ENCODE peak calls at places on chromosomes 13 and 19, in nine cellular contexts. Y, P, C, Z, X, W, L, R and M are unnamed samples.

GRCh38 chr19:36665832-36666231 is 805 bp downstream of the ZNF461 start:
- DNase-seq in Y (no peak), P (no peak), C (no peak), Z (no peak), X (no peak), W (no peak), L (no peak), R (no peak), M (no peak)

GRCh38 chr13:98142427-98143156 is at the start of gene FARP1:
- DNase-seq in Y (peak), P (peak), C (peak), Z (peak), X (no peak), W (peak), L (peak), R (peak), M (peak)

GRCh38 chr13:114174529-114174941 is 4.5 kb upstream of the CFAP97D2 start:
- DNase-seq in Y (peak), P (no peak), C (no peak), Z (no peak), X (peak), W (no peak), L (no peak), R (no peak), M (peak)

GRCh38 chr13:50161052-50161451 is 145.8 kb downstream of the KCNRG start:
- DNase-seq in Y (no peak), P (no peak), C (peak), Z (no peak), X (peak), W (no peak), L (no peak), R (no peak), M (no peak)

GRCh38 chr19:6711605-6712004 is 8.8 kb downstream of the C3 start:
- DNase-seq in Y (no peak), P (no peak), C (peak), Z (no peak), X (no peak), W (no peak), L (no peak), R (no peak), M (no peak)

GRCh38 chr13:28449826-28450773 is 44.8 kb downstream of the FLT1 start:
- DNase-seq in Y (no peak), P (no peak), C (no peak), Z (no peak), X (no peak), W (no peak), L (no peak), R (no peak), M (no peak)

GRCh38 chr13:75418997-75419396 is 63.0 kb downstream of the TBC1D4 start:
- DNase-seq in Y (no peak), P (no peak), C (no peak), Z (no peak), X (no peak), W (no peak), L (no peak), R (no peak), M (no peak)

GRCh38 chr13:57634829-57635165 is 3.3 kb downstream of the PCDH17 start:
- DNase-seq in Y (no peak), P (peak), C (no peak), Z (no peak), X (no peak), W (no peak), L (peak), R (peak), M (no peak)

GRCh38 chr13:82565191-82565590 is 1317.1 kb downstream of the SLITRK1 start:
- DNase-seq in Y (no peak), P (no peak), C (no peak), Z (no peak), X (no peak), W (no peak), L (no peak), R (peak), M (no peak)

GRCh38 chr19:50178859-50179537 is 15.9 kb upstream of the IZUMO2 start:
- DNase-seq in Y (no peak), P (no peak), C (no peak), Z (no peak), X (no peak), W (no peak), L (no peak), R (no peak), M (no peak)

GRCh38 chr13:75797719-75798118 is 161.6 kb downstream of the LMO7 start:
- DNase-seq in Y (no peak), P (no peak), C (no peak), Z (no peak), X (no peak), W (no peak), L (no peak), R (no peak), M (no peak)

GRCh38 chr13:106318941-106319411 is 216.5 kb downstream of the EFNB2 start:
- DNase-seq in Y (no peak), P (no peak), C (peak), Z (no peak), X (peak), W (no peak), L (no peak), R (peak), M (no peak)

GRCh38 chr19:39553082-39553652 is 13.2 kb upstream of the EID2 start:
- DNase-seq in Y (no peak), P (no peak), C (no peak), Z (no peak), X (no peak), W (no peak), L (no peak), R (no peak), M (no peak)

GRCh38 chr19:5903054-5903501 is 512 bp downstream of the NDUFA11 start:
- DNase-seq in Y (no peak), P (no peak), C (peak), Z (no peak), X (peak), W (no peak), L (no peak), R (peak), M (peak)

GRCh38 chr13:75458696-75459422 is 23.1 kb downstream of the TBC1D4 start:
- DNase-seq in Y (no peak), P (no peak), C (no peak), Z (no peak), X (no peak), W (peak), L (peak), R (peak), M (no peak)

GRCh38 chr19:8890260-8890659 is 58.1 kb downstream of the MBD3L1 start:
- DNase-seq in Y (no peak), P (no peak), C (peak), Z (no peak), X (no peak), W (no peak), L (no peak), R (no peak), M (no peak)

GRCh38 chr19:4503224-4504170 is 14.8 kb downstream of the PLIN4 start:
- DNase-seq in Y (no peak), P (no peak), C (peak), Z (no peak), X (no peak), W (no peak), L (no peak), R (no peak), M (no peak)
- H3K4me3 ChIP-seq in Y (no peak), P (no peak), C (no peak), Z (no peak), X (no peak), W (no peak), L (no peak), R (no peak), M (no peak)

GRCh38 chr19:35592226-35592625 is 6.3 kb downstream of the PMIS2 start:
- DNase-seq in Y (no peak), P (no peak), C (peak), Z (no peak), X (no peak), W (peak), L (peak), R (peak), M (peak)
- TF ChIP-seq CTCF in Y (no peak), P (no peak), C (peak), Z (no peak), X (peak), W (peak), L (peak), R (peak), M (peak)

GRCh38 chr19:14167013-14167593 is 30.7 kb upstream of the ASF1B start:
- DNase-seq in Y (no peak), P (no peak), C (peak), Z (no peak), X (no peak), W (no peak), L (no peak), R (no peak), M (no peak)

GRCh38 chr19:14167594-14168138 is 31.3 kb upstream of the ASF1B start:
- DNase-seq in Y (no peak), P (no peak), C (peak), Z (no peak), X (no peak), W (no peak), L (no peak), R (no peak), M (no peak)

GRCh38 chr19:14165986-14166385 is 29.6 kb upstream of the ASF1B start:
- DNase-seq in Y (no peak), P (no peak), C (peak), Z (no peak), X (no peak), W (no peak), L (no peak), R (no peak), M (no peak)

GRCh38 chr19:14164724-14165493 is 28.5 kb upstream of the ASF1B start:
- DNase-seq in Y (no peak), P (no peak), C (peak), Z (no peak), X (no peak), W (no peak), L (no peak), R (no peak), M (no peak)

DNA sequence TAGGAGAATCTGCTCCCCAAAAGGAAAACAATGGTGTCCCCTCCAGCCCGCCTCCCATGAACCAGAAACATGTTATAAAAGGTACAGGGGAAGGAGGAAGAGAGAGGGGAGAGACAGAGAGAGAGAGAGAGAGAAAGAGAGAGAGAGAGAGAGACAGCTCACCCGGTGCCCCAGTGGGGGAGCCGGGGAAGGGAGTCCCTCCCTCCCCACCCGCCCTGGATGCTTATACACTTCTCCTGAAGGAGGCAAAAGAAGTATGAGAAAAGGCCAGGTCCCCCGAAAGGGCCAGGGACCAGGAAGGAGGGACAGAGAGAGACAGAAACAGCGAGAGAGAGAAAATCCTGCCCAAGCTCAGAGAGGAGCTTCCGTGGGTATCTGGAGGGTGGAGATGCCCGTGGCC is 30.1 kb upstream of the ASF1B start:
- DNase-seq in Y (no peak), P (no peak), C (peak), Z (no peak), X (no peak), W (no peak), L (no peak), R (no peak), M (no peak)
- H3K4me3 ChIP-seq in Y (no peak), P (no peak), C (no peak), Z (no peak), X (no peak), W (no peak), L (no peak), R (no peak), M (no peak)

GRCh38 chr19:14070268-14071050 is 2.1 kb upstream of the MISP3 start:
- DNase-seq in Y (no peak), P (no peak), C (no peak), Z (no peak), X (no peak), W (no peak), L (no peak), R (no peak), M (no peak)

GRCh38 chr19:14073925-14074838 is 1.6 kb downstream of the MISP3 start:
- DNase-seq in Y (no peak), P (peak), C (peak), Z (no peak), X (no peak), W (no peak), L (no peak), R (no peak), M (no peak)

GRCh38 chr19:14072535-14073231 is at the start of gene MISP3:
- DNase-seq in Y (no peak), P (peak), C (peak), Z (no peak), X (no peak), W (peak), L (peak), R (peak), M (no peak)

GRCh38 chr19:14078406-14078805 is 5.8 kb downstream of the MISP3 start:
- DNase-seq in Y (no peak), P (no peak), C (peak), Z (no peak), X (no peak), W (no peak), L (no peak), R (no peak), M (no peak)

DNA sequence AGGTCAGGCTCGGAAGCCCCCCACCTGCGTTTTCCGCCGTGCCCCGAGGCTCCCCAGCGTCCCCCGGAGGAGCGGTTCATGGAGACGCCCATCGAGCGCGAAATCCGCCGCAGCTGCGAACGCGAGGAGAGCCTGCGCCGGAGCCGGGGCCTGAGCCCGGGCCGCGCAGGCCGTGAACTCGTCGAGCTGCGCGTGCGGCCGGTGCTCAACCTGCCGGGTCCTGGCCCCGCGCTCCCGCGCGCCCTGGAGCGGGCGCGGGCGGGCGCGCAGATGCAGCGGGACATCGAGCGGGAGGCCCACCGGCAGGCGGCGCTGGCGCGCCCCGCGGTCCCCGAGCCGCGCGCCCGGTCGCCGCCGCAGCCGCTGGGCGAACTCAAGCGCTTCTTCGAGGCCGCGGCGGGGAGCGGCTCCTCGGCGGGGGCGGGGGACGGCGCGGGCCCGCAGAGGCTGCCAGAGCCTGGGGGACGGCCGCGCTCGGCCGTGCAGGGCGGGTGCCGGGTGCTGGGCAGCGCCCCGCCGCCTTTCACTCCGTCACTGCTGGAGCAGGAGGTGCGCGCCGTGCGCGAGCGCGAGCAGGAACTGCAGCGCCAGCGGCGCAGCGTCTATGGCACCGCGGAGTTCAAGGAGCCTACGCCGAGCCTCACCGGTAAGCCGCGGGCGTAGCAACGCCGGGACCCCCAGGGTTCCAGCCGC is 792 bp downstream of the MISP3 start:
- DNase-seq in Y (peak), P (peak), C (peak), Z (no peak), X (peak), W (peak), L (peak), R (peak), M (peak)
- TF ChIP-seq CTCF in Y (no peak), P (no peak), C (no peak), Z (peak), X (peak), W (peak), L (no peak), R (no peak), M (peak)

GRCh38 chr13:62525652-62526051 is 1110.0 kb upstream of the PCDH20 start:
- DNase-seq in Y (no peak), P (no peak), C (no peak), Z (no peak), X (no peak), W (no peak), L (no peak), R (no peak), M (no peak)

GRCh38 chr13:62524061-62524460 is 1108.4 kb upstream of the PCDH20 start:
- DNase-seq in Y (no peak), P (no peak), C (no peak), Z (no peak), X (no peak), W (no peak), L (no peak), R (no peak), M (no peak)

GRCh38 chr13:62524498-62524897 is 1108.8 kb upstream of the PCDH20 start:
- DNase-seq in Y (no peak), P (no peak), C (no peak), Z (no peak), X (no peak), W (no peak), L (no peak), R (peak), M (no peak)
- H3K4me3 ChIP-seq in Y (no peak), P (no peak), C (no peak), Z (no peak), X (no peak), W (no peak), L (no peak), R (no peak), M (no peak)

GRCh38 chr13:110326263-110326904 is 19.3 kb downstream of the COL4A2 start:
- DNase-seq in Y (peak), P (peak), C (no peak), Z (no peak), X (no peak), W (no peak), L (no peak), R (no peak), M (no peak)

GRCh38 chr13:110322126-110322827 is 15.2 kb downstream of the COL4A2 start:
- DNase-seq in Y (peak), P (peak), C (no peak), Z (no peak), X (no peak), W (no peak), L (no peak), R (no peak), M (no peak)

GRCh38 chr13:110323172-110323851 is 16.2 kb downstream of the COL4A2 start:
- DNase-seq in Y (peak), P (peak), C (peak), Z (no peak), X (peak), W (no peak), L (no peak), R (peak), M (no peak)

GRCh38 chr13:110322828-110323171 is 15.7 kb downstream of the COL4A2 start:
- DNase-seq in Y (peak), P (peak), C (no peak), Z (no peak), X (no peak), W (no peak), L (no peak), R (no peak), M (no peak)

GRCh38 chr13:110323986-110324749 is 17.1 kb downstream of the COL4A2 start:
- DNase-seq in Y (peak), P (peak), C (no peak), Z (no peak), X (no peak), W (no peak), L (no peak), R (no peak), M (no peak)
- TF ChIP-seq CTCF in Y (no peak), P (no peak), C (no peak), Z (no peak), X (no peak), W (no peak), L (no peak), R (no peak), M (no peak)

GRCh38 chr13:71089105-71089504 is 777.9 kb downstream of the DACH1 start:
- DNase-seq in Y (no peak), P (no peak), C (no peak), Z (no peak), X (no peak), W (no peak), L (no peak), R (no peak), M (no peak)
- H3K4me3 ChIP-seq in Y (no peak), P (no peak), C (no peak), Z (no peak), X (no peak), W (no peak), L (no peak), R (no peak), M (no peak)

DNA sequence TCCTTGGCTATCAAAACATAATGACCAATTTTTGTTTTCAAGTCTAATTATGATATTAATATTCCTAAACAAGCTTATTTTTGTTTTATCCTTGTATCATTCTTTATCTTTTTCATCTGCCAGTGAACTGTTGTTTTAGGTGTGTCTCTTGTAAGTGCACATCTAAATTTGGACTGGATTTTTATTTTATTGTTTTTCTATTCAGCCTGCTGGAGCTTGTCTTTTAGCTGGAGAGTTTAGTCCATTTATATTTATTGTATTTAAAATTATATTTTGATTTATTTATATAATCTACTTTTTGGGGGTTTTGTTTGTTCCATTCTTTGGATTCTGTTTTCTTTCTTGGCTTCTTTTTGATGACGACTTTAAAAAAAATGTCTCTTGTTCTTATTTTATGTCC is 159.0 kb downstream of the PCCA start:
- DNase-seq in Y (no peak), P (no peak), C (no peak), Z (no peak), X (no peak), W (no peak), L (no peak), R (no peak), M (no peak)
- TF ChIP-seq CTCF in Y (no peak), P (no peak), C (no peak), Z (no peak), X (no peak), W (no peak), L (no peak), R (no peak), M (no peak)

DNA sequence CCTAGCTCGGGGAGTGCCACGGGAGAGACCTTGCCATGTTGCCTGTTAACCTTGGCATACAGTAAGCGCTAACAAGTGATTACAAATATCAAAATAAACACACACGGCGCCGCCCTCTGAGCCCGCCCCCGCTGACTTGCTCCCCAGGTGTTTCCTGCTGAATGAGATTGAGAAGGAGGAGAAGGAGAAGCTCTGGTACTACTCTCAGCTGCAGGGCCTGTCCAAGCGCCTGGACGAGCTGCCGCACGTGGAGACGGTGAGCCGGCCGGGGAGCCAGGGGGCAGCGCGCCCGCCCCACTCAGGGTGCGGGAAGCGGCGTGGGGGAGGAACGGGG is 5.0 kb downstream of the APC2 start:
- DNase-seq in Y (no peak), P (no peak), C (no peak), Z (no peak), X (no peak), W (no peak), L (no peak), R (no peak), M (no peak)
- H3K4me3 ChIP-seq in Y (no peak), P (no peak), C (no peak), Z (no peak), X (no peak), W (no peak), L (no peak), R (peak), M (no peak)